ENCODE peak calls at places on chromosomes 5 and 9, in four cellular contexts. K is D721Med; B is iPS-NIHi11; Z is stimulated activated CD4-positive, alpha-beta T cell treated with anti-CD3 and anti-CD28 coated beads, TNF-alpha, amount 100 ng/mL, for 24 hours. I is an unnamed sample.

GRCh38 chr9:97501972-97502221 is 431 bp downstream of the TMOD1 start:
- DNase-seq in K (no peak), B (peak), Z (no peak), I (no peak)

GRCh38 chr9:7944521-7945022 is 145.0 kb upstream of the DMAC1 start:
- DNase-seq in K (no peak), B (no peak), Z (no peak), I (no peak)

GRCh38 chr9:133362359-133363044 is 6.2 kb downstream of the SURF2 start:
- DNase-seq in K (no peak), B (no peak), Z (no peak), I (no peak)

GRCh38 chr9:38432922-38433510 is 8.8 kb upstream of the IGFBPL1 start:
- DNase-seq in K (no peak), B (peak), Z (no peak), I (peak)

GRCh38 chr9:87464110-87464991 is 33.3 kb upstream of the DAPK1 start:
- DNase-seq in K (no peak), B (no peak), Z (no peak), I (no peak)

GRCh38 chr9:135242406-135242805 is 154.9 kb downstream of the OLFM1 start:
- DNase-seq in K (peak), B (no peak), Z (no peak), I (no peak)

GRCh38 chr9:37653385-37653784 is 2.6 kb downstream of the FRMPD1 start:
- DNase-seq in K (peak), B (no peak), Z (no peak), I (no peak)

GRCh38 chr9:32725066-32725860 is 58.1 kb upstream of the TMEM215 start:
- DNase-seq in K (no peak), B (no peak), Z (no peak), I (no peak)

GRCh38 chr9:133250741-133251170 is 24.2 kb downstream of the ABO start:
- DNase-seq in K (no peak), B (no peak), Z (no peak), I (no peak)

GRCh38 chr5:84032404-84032803 is 311.7 kb upstream of the HAPLN1 start:
- DNase-seq in K (no peak), B (no peak), Z (no peak), I (peak)

GRCh38 chr5:52846443-52846842 is 58.7 kb downstream of the ITGA1 start:
- DNase-seq in K (no peak), B (no peak), Z (no peak), I (peak)

GRCh38 chr5:143311428-143311827 is 92.1 kb downstream of the NR3C1 start:
- DNase-seq in K (no peak), B (no peak), Z (no peak), I (peak)

GRCh38 chr5:74648835-74649286 is 8.3 kb upstream of the ENC1 start:
- DNase-seq in K (peak), B (peak), Z (no peak), I (peak)

GRCh38 chr9:37034320-37034937 is 361 bp upstream of the PAX5 start:
- DNase-seq in K (no peak), B (peak), Z (no peak), I (peak)

I was measured in GM03348.